ENCODE peak calls at places on chromosomes 5 and 9, in six cellular contexts. M is endothelial cell of umbilical vein, R is breast epithelium, P is A549, V is Peyer's patch, Y is transverse colon. D is an unnamed sample. For H3K4me1, the result is how much of the 10 kb centered on the place peaks cover.

GRCh38 chr9:95429096-95429495 is 87.7 kb downstream of the PTCH1 start:
- DNase-seq in M (no peak), R (no peak), P (no peak), V (no peak), Y (no peak), D (no peak)

GRCh38 chr5:134502259-134502658 is 23.2 kb upstream of the JADE2 start:
- DNase-seq in M (no peak), R (no peak), P (no peak), V (no peak), Y (no peak), D (no peak)

GRCh38 chr5:69152731-69153130 is 14.2 kb upstream of the CCNB1 start:
- DNase-seq in M (no peak), R (no peak), P (no peak), V (no peak), Y (no peak), D (no peak)

GRCh38 chr5:157918811-157919742 is 60.1 kb upstream of the CLINT1 start:
- DNase-seq in M (peak), R (no peak), P (no peak), V (no peak), Y (peak), D (no peak)

GRCh38 chr9:82011133-82011532 is 22.6 kb downstream of the SPATA31D1 start:
- DNase-seq in M (no peak), R (no peak), P (no peak), V (no peak), Y (no peak), D (no peak)

GRCh38 chr9:37906312-37907239 is 2.6 kb upstream of the SLC25A51 start:
- DNase-seq in M (no peak), R (no peak), P (no peak), V (no peak), Y (no peak), D (peak)

GRCh38 chr5:54007822-54008777 is 302.3 kb downstream of the ARL15 start:
- DNase-seq in M (no peak), R (no peak), P (peak), V (no peak), Y (no peak), D (no peak)

GRCh38 chr9:122261469-122261881 is 3.2 kb downstream of the RBM18 start:
- DNase-seq in M (peak), R (peak), P (no peak), V (no peak), Y (peak), D (peak)

GRCh38 chr9:71975833-71976232 is 64.4 kb downstream of the C9orf85 start:
- DNase-seq in M (no peak), R (no peak), P (no peak), V (no peak), Y (no peak), D (no peak)

GRCh38 chr5:113489299-113489698 is 1.0 kb upstream of the MCC start:
- DNase-seq in M (peak), R (peak), P (peak), V (no peak), Y (no peak), D (no peak)

DNA sequence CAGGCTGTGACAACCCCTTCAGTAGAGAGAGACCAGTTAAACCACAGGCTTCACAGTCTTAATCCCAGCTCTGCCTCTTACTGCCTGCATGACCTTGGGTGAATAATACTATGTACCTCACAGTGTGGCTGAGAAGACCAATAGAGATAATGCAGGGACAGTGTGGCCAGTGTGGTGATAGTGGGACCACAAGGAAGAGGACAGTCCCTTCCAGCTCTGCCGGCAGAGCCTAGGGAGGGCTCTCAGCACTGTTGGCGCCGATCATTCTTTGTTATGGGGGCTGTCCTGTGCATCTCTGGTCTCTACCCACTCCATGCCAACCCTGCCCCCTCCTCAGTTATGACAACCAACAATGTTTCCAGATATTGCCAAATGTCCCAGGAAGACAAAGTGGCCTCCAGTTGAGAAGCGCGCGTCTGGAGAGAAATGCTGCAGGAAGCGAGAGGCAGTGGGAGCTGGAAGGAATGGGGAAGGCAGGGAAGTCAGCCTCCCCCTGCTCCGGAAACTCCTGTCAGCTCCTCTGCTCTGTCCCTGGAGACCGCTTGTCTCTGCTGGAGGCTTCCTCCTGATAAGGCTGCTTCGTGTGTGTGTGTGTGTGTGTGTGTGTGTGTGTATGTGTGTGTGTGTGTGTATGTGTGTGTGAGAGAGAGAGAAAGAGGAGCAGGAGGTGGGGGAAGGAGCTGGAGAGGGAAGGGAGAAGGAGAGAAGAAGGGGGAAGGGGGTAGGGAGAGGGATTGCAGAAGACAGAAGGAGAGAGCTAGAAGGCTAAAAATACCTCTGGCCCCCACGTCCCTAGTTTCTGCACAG is 31.8 kb upstream of the FABP6 start:
- DNase-seq in M (peak), R (no peak), P (no peak), V (no peak), Y (no peak), D (no peak)
- H3K4me3 ChIP-seq in M (no peak), R (no peak), P (no peak), V (no peak), Y (no peak), D (no peak)

GRCh38 chr5:40409600-40409999 is 270.1 kb upstream of the PTGER4 start:
- DNase-seq in M (no peak), R (no peak), P (no peak), V (peak), Y (no peak), D (no peak)

GRCh38 chr5:40413747-40414146 is 266.0 kb upstream of the PTGER4 start:
- DNase-seq in M (no peak), R (no peak), P (no peak), V (no peak), Y (no peak), D (no peak)

GRCh38 chr5:40406426-40407211 is 273.1 kb upstream of the PTGER4 start:
- DNase-seq in M (peak), R (no peak), P (no peak), V (peak), Y (no peak), D (no peak)

GRCh38 chr5:40410939-40411635 is 268.6 kb upstream of the PTGER4 start:
- DNase-seq in M (no peak), R (no peak), P (no peak), V (no peak), Y (no peak), D (no peak)

DNA sequence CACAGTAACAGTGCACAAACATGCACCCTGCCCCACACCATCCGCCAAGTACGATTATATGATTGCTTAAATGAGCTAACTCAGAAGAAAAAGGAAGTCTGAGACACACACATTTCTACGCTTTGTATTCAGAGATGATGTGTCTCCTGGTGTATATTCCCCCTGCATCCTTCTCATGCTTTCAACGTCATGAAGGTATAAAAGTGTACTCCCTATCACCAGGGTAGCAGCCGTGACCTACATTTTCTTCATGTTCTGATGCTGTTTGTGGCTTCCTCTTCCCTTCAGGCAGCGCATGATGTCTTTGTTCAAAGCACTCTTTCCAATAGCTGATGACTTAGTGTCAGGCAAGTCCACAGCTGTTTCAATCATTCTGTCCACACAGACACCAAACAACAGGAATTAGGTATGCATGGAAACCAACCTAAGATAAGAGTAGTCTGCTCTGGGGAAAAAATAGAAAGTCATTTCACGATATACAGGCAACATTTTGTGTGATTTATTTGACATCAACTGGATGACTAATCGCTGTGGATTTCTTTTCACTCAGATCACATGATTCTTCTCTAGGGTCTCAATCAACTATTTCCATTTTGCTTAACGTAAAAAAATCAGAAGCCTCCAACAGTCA is 269.4 kb upstream of the PTGER4 start:
- DNase-seq in M (peak), R (no peak), P (no peak), V (peak), Y (no peak), D (no peak)
- H3K4me1 ChIP-seq in M (under half), R (under half), P (under half), V (under half), Y (under half), D (under half)

GRCh38 chr9:4584636-4585035 is 77.5 kb upstream of the PLPP6 start:
- DNase-seq in M (no peak), R (no peak), P (no peak), V (no peak), Y (no peak), D (no peak)

GRCh38 chr9:4581861-4582565 is 80.1 kb upstream of the PLPP6 start:
- DNase-seq in M (no peak), R (no peak), P (no peak), V (no peak), Y (no peak), D (no peak)

GRCh38 chr9:4581031-4581760 is 80.9 kb upstream of the PLPP6 start:
- DNase-seq in M (no peak), R (no peak), P (no peak), V (no peak), Y (no peak), D (no peak)

GRCh38 chr9:4585135-4585534 is 77.0 kb upstream of the PLPP6 start:
- DNase-seq in M (no peak), R (no peak), P (no peak), V (no peak), Y (no peak), D (no peak)

GRCh38 chr9:4583001-4583400 is 79.1 kb upstream of the PLPP6 start:
- DNase-seq in M (no peak), R (no peak), P (no peak), V (no peak), Y (no peak), D (no peak)
- TF ChIP-seq POLR2A in M (no peak), R (no peak), P (no peak), V (no peak), Y (no peak), D (no peak)

GRCh38 chr9:69951411-69951810 is 92.2 kb upstream of the MAMDC2 start:
- DNase-seq in M (no peak), R (no peak), P (no peak), V (no peak), Y (no peak), D (no peak)

GRCh38 chr9:69945671-69946141 is 97.9 kb upstream of the MAMDC2 start:
- DNase-seq in M (peak), R (no peak), P (no peak), V (no peak), Y (peak), D (no peak)

GRCh38 chr9:69943146-69943545 is 100.5 kb upstream of the MAMDC2 start:
- DNase-seq in M (no peak), R (no peak), P (no peak), V (no peak), Y (no peak), D (no peak)

GRCh38 chr9:69949396-69949795 is 94.3 kb upstream of the MAMDC2 start:
- DNase-seq in M (no peak), R (no peak), P (no peak), V (no peak), Y (no peak), D (no peak)

GRCh38 chr9:69946800-69947437 is 96.7 kb upstream of the MAMDC2 start:
- DNase-seq in M (peak), R (no peak), P (peak), V (no peak), Y (no peak), D (no peak)
- H3K4me3 ChIP-seq in M (no peak), R (no peak), P (no peak), V (no peak), Y (no peak), D (no peak)

GRCh38 chr5:140219068-140219971 is 44.3 kb downstream of the CYSTM1 start:
- DNase-seq in M (no peak), R (no peak), P (no peak), V (no peak), Y (no peak), D (no peak)

GRCh38 chr5:140214831-140215230 is 39.8 kb downstream of the CYSTM1 start:
- DNase-seq in M (no peak), R (no peak), P (no peak), V (no peak), Y (peak), D (no peak)

GRCh38 chr5:140213370-140213983 is 38.5 kb downstream of the CYSTM1 start:
- DNase-seq in M (no peak), R (no peak), P (no peak), V (no peak), Y (no peak), D (no peak)

GRCh38 chr5:140217299-140218026 is 42.5 kb downstream of the CYSTM1 start:
- DNase-seq in M (no peak), R (no peak), P (no peak), V (no peak), Y (no peak), D (no peak)

DNA sequence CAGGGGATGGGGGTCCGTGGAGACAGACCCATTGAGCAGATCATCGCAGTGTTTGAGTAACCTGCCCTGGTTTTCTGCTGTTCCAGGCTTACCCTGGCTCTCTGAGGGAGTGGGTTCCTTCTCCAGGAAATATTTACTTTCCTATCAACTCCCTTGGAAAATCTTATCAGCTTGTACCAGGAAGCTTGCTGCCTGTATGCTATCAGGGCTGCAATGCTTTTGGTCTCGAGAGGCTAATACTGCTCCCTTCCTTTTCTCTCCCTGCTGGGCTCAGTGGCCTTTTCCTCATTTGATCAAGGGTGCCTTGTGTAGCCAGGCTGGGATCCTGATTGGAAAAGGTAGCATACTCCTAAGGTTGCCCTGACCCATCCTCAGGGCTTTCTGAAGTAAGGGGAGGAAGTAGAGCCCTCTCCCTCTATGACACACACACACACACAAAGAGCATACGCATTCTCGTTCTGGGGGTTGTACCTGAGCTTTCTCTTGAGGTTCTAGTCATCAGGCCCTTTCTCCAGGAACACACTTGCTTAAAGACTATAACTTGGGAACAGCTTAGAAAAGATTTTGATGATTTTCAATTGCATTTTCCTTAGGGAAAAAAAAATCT is 41.6 kb downstream of the CYSTM1 start:
- DNase-seq in M (peak), R (no peak), P (no peak), V (no peak), Y (no peak), D (no peak)
- H3K4me1 ChIP-seq in M (under half), R (under half), P (under half), V (under half), Y (under half), D (under half)

DNA sequence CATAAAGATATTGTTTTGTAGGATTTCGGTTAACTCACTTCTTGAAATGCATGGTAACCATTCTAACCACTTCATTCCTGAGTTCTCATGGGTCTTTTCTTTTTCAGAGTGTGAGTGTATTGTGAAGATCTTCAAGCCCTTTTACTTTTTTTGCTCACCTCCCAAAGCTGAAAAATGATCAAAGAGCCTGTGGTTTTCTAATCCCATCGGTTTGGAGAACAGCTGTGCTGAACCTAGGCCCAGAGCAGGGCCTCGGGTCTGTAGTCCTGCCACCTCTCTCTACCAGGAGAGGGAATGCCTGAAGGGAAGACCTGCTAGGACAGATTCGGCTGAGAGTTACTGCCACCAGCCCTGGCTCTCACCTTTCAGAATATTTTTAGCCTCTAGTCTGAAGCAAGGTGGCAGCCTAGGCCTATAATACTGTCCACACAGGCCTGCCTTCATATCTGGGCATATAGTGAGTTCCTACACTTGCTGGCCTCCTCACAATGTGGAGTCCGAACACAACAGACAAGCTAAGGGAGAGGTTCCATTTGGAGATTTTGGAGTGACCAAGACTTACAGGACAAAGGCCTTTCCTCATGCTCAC is 13.8 kb downstream of the RGMB start:
- DNase-seq in M (no peak), R (no peak), P (no peak), V (no peak), Y (no peak), D (no peak)
- TF ChIP-seq POLR2A in M (no peak), R (no peak), P (no peak), V (no peak), Y (no peak), D (no peak)

GRCh38 chr5:141223112-141223783 is at the start of gene PCDHB14:
- DNase-seq in M (peak), R (no peak), P (no peak), V (no peak), Y (no peak), D (no peak)
- H3K4me3 ChIP-seq in M (no peak), R (peak), P (peak), V (no peak), Y (peak), D (peak)

GRCh38 chr5:142838845-142839244 is 68.7 kb downstream of the ARHGAP26 start:
- DNase-seq in M (no peak), R (no peak), P (no peak), V (no peak), Y (no peak), D (no peak)

GRCh38 chr5:142843029-142843905 is 73.1 kb downstream of the ARHGAP26 start:
- DNase-seq in M (no peak), R (no peak), P (no peak), V (no peak), Y (no peak), D (no peak)

GRCh38 chr5:142839711-142840441 is 69.7 kb downstream of the ARHGAP26 start:
- DNase-seq in M (no peak), R (no peak), P (no peak), V (no peak), Y (peak), D (peak)

GRCh38 chr5:142841511-142842255 is 71.5 kb downstream of the ARHGAP26 start:
- DNase-seq in M (no peak), R (no peak), P (no peak), V (no peak), Y (no peak), D (no peak)

GRCh38 chr5:142840591-142840990 is 70.4 kb downstream of the ARHGAP26 start:
- DNase-seq in M (no peak), R (no peak), P (no peak), V (no peak), Y (no peak), D (no peak)
- H3K4me1 ChIP-seq in M (under half), R (under half), P (half or more), V (under half), Y (half or more), D (under half)

GRCh38 chr5:77343165-77343564 is 132.7 kb downstream of the PDE8B start:
- DNase-seq in M (no peak), R (no peak), P (no peak), V (no peak), Y (no peak), D (no peak)
- TF ChIP-seq POLR2A in M (no peak), R (no peak), P (no peak), V (no peak), Y (no peak), D (no peak)

D was measured in suprapubic skin.